ENCODE peak calls at places on chromosomes 6 and 20, in seven cellular contexts. U, Q, S, W, Z, R and H are unnamed samples.

GRCh38 chr6:106622412-106622811 is 6.9 kb downstream of the RTN4IP1 start:
- DNase-seq in U (no peak), Q (no peak), S (no peak), W (no peak), Z (no peak), R (no peak), H (no peak)

GRCh38 chr20:40797425-40797824 is 108.4 kb upstream of the MAFB start:
- DNase-seq in U (peak; percentile 17), Q (no peak), S (peak; percentile 2), W (peak; percentile 32), Z (no peak), R (no peak), H (peak; percentile 49)

GRCh38 chr6:112475083-112475482 is 128.0 kb downstream of the RFPL4B start:
- DNase-seq in U (peak; percentile 89), Q (no peak), S (peak; percentile 70), W (no peak), Z (no peak), R (no peak), H (no peak)

GRCh38 chr20:48321271-48321670 is 506.5 kb downstream of the PREX1 start:
- DNase-seq in U (no peak), Q (no peak), S (no peak), W (no peak), Z (no peak), R (no peak), H (no peak)

GRCh38 chr6:17869010-17869752 is 118.3 kb downstream of the KIF13A start:
- DNase-seq in U (peak; percentile 77), Q (no peak), S (peak; percentile 45), W (no peak), Z (no peak), R (no peak), H (no peak)

GRCh38 chr6:38262609-38263008 is 377.1 kb downstream of the BTBD9 start:
- DNase-seq in U (peak; percentile 74), Q (no peak), S (peak; percentile 70), W (no peak), Z (no peak), R (no peak), H (no peak)

GRCh38 chr20:40775747-40776146 is 86.7 kb upstream of the MAFB start:
- DNase-seq in U (no peak), Q (no peak), S (no peak), W (no peak), Z (no peak), R (no peak), H (no peak)

GRCh38 chr6:159134701-159135364 is 34.4 kb upstream of the FNDC1 start:
- DNase-seq in U (peak; percentile 46), Q (peak; percentile 54), S (peak; percentile 58), W (peak; percentile 82), Z (peak; percentile 96), R (peak; percentile 53), H (peak; percentile 81)

DNA sequence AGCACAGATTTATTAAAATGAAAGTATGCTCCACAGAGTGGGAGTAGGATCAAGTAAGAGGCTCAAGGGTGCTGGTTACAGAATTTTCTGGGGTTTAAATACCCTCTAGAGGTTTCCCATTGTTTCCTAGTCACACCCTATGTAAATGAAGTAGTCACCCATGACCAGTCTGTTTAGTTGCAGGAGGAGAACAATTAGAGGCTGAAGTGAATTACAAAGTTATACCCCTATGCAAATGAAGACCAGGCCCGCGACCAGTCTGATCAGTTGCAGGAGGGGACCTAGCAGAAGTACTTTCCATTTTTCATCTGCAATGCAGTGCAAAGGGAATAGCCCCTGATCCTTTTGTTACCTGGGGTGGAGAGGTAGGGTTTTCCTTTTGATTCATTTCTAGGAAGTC is 11.8 kb upstream of the FILIP1 start:
- DNase-seq in U (no peak), Q (no peak), S (no peak), W (no peak), Z (no peak), R (no peak), H (peak; percentile 37)
- H2BK120ac ChIP-seq in U (no peak overlapping the region), Q (no peak overlapping the region), S (no peak overlapping the region), W (no peak overlapping the region), Z (no peak overlapping the region), R (no peak overlapping the region), H (no peak overlapping the region)

DNA sequence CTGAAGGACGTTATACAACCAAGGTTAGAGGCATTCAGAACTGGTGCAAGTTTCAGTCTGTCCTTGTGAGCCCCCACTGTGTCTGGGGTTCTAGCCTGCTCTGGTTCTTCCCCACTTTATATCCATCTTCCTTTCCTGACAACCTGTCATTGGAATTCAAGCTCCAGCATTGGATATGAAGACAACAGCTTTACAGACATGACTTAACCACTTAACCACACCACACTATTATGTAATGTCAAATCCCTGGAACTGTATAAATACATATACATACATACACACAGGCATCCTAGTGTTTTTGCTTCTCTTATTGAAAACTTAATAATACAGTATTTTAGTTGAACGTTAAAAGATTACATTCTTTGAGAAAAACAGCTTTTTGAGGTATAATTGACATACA is 217.9 kb upstream of the SGK1 start:
- DNase-seq in U (peak; percentile 19), Q (no peak), S (no peak), W (no peak), Z (no peak), R (no peak), H (no peak)
- H3K4ac ChIP-seq in U (peak overlapping the region; percentile 23), Q (no peak overlapping the region), S (no peak overlapping the region), W (no peak overlapping the region), Z (no peak overlapping the region), R (no peak overlapping the region), H (no peak overlapping the region)

GRCh38 chr6:99612551-99613397 is 6.1 kb downstream of the PRDM13 start:
- DNase-seq in U (no peak), Q (no peak), S (no peak), W (peak; percentile 54), Z (peak; percentile 82), R (no peak), H (peak; percentile 59)

GRCh38 chr6:99613398-99613704 is 6.7 kb downstream of the PRDM13 start:
- DNase-seq in U (peak; percentile 18), Q (peak; percentile 69), S (peak; percentile 43), W (peak; percentile 84), Z (no peak), R (no peak), H (peak; percentile 82)

GRCh38 chr6:99614430-99615161 is 8.0 kb downstream of the PRDM13 start:
- DNase-seq in U (no peak), Q (no peak), S (no peak), W (peak; percentile 75), Z (no peak), R (no peak), H (peak; percentile 81)

GRCh38 chr6:99611148-99611547 is 4.5 kb downstream of the PRDM13 start:
- DNase-seq in U (peak; percentile 6), Q (no peak), S (no peak), W (no peak), Z (no peak), R (no peak), H (no peak)

GRCh38 chr6:99613705-99614429 is 7.2 kb downstream of the PRDM13 start:
- DNase-seq in U (no peak), Q (no peak), S (no peak), W (peak; percentile 61), Z (peak; percentile 83), R (peak; percentile 33), H (peak; percentile 60)
- H3K9ac ChIP-seq in U (no peak overlapping the region), Q (peak overlapping the region; percentile 44), S (no peak overlapping the region), W (no peak overlapping the region), Z (no peak overlapping the region), R (no peak overlapping the region), H (no peak overlapping the region)

DNA sequence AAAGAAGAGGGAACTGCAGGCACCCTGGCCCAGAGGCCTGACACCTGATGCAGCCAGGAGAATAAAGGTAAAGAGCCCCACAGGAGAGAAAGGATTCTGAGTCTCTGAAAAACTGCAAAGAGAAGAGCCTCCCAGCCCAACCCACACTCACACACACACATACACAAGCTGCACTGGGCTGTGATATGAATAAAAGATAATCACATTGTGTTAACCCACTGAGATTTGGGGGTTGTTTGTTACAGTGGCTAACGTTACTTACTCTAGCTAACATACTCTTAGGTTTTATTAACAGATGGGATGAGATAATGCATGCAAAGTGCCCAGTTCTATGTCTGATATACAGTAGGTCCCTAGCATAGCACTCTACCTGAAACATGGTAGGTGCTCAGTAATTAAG is 554.4 kb downstream of the CD83 start:
- DNase-seq in U (no peak), Q (no peak), S (no peak), W (no peak), Z (no peak), R (no peak), H (no peak)
- H2BK120ac ChIP-seq in U (peak overlapping the region; percentile 4), Q (no peak overlapping the region), S (no peak overlapping the region), W (no peak overlapping the region), Z (no peak overlapping the region), R (no peak overlapping the region), H (no peak overlapping the region)

GRCh38 chr20:42972591-42972990 is 217.1 kb downstream of the PTPRT start:
- DNase-seq in U (no peak), Q (no peak), S (no peak), W (no peak), Z (no peak), R (no peak), H (no peak)

GRCh38 chr20:42978184-42978974 is 211.3 kb downstream of the PTPRT start:
- DNase-seq in U (no peak), Q (no peak), S (no peak), W (no peak), Z (no peak), R (no peak), H (no peak)

GRCh38 chr20:42974347-42974746 is 215.4 kb downstream of the PTPRT start:
- DNase-seq in U (no peak), Q (no peak), S (no peak), W (no peak), Z (no peak), R (no peak), H (no peak)

GRCh38 chr20:42979720-42980119 is 210.0 kb downstream of the PTPRT start:
- DNase-seq in U (no peak), Q (no peak), S (no peak), W (peak; percentile 43), Z (no peak), R (no peak), H (peak; percentile 44)

GRCh38 chr20:42975974-42976373 is 213.7 kb downstream of the PTPRT start:
- DNase-seq in U (no peak), Q (no peak), S (no peak), W (no peak), Z (no peak), R (no peak), H (no peak)
- H3K4ac ChIP-seq in U (no peak overlapping the region), Q (no peak overlapping the region), S (no peak overlapping the region), W (no peak overlapping the region), Z (no peak overlapping the region), R (no peak overlapping the region), H (no peak overlapping the region)

GRCh38 chr6:82084324-82084920 is 163.1 kb downstream of the IBTK start:
- DNase-seq in U (no peak), Q (no peak), S (no peak), W (no peak), Z (no peak), R (no peak), H (no peak)
- H3K9ac ChIP-seq in U (no peak overlapping the region), Q (no peak overlapping the region), S (no peak overlapping the region), W (no peak overlapping the region), Z (no peak overlapping the region), R (no peak overlapping the region), H (no peak overlapping the region)

DNA sequence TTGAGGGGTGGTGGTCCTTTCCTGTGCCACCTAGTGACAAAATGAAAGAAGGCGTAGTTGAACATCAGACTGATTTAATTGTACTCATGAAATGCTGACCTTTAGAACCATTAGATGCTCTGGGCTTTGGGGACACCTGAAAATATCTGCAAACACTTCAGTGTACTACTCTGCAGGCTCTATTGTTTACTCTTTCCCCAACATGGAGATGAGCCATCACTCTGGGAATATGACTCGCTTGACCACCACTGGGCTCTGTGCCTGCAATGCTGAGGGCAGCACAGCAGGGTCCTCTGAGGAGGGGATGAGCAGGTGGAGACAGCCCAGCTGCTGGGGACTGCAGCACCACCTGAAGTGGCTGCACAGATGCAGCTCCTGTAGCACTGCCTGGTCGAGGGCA is 74.8 kb upstream of the SLC24A3 start:
- DNase-seq in U (no peak), Q (no peak), S (no peak), W (no peak), Z (no peak), R (no peak), H (no peak)
- H2BK120ac ChIP-seq in U (no peak overlapping the region), Q (no peak overlapping the region), S (no peak overlapping the region), W (no peak overlapping the region), Z (no peak overlapping the region), R (no peak overlapping the region), H (no peak overlapping the region)